ENCODE peak calls at places on chromosome 1, in five cellular contexts. O, K, A, G and Z are unnamed samples.
A peak's percentile ranks its signal among the peaks of the same experiment; 100 is the strongest.

GRCh38 chr1:31239653-31240241 is at the start of gene NKAIN1:
- DNase-seq in O (no peak), K (peak; percentile 72), A (no peak), G (peak; percentile 27), Z (no peak)

GRCh38 chr1:25664800-25665199 is 48.2 kb downstream of the MAN1C1 start:
- DNase-seq in O (no peak), K (no peak), A (no peak), G (no peak), Z (no peak)

GRCh38 chr1:204859885-204860284 is 10.8 kb upstream of the NFASC start:
- DNase-seq in O (no peak), K (peak; percentile 32), A (no peak), G (no peak), Z (peak; percentile 47)

GRCh38 chr1:30603081-30603858 is 120.1 kb downstream of the MATN1 start:
- DNase-seq in O (no peak), K (no peak), A (no peak), G (no peak), Z (no peak)

GRCh38 chr1:61606448-61607312 is 118.3 kb downstream of the TM2D1 start:
- DNase-seq in O (peak; percentile 70), K (peak; percentile 33), A (no peak), G (peak; percentile 68), Z (peak; percentile 66)

GRCh38 chr1:200334661-200335256 is 75.1 kb downstream of the ZNF281 start:
- DNase-seq in O (no peak), K (no peak), A (no peak), G (no peak), Z (no peak)

GRCh38 chr1:247270003-247270402 is 14.1 kb downstream of the VN1R5 start:
- DNase-seq in O (no peak), K (no peak), A (no peak), G (no peak), Z (no peak)

GRCh38 chr1:119045091-119045746 is 57.1 kb upstream of the TBX15 start:
- DNase-seq in O (no peak), K (no peak), A (no peak), G (no peak), Z (no peak)

GRCh38 chr1:15469836-15470495 is 5.9 kb upstream of the CELA2B start:
- DNase-seq in O (no peak), K (no peak), A (no peak), G (no peak), Z (no peak)

GRCh38 chr1:227797144-227797543 is 18.3 kb upstream of the PRSS38 start:
- DNase-seq in O (no peak), K (no peak), A (no peak), G (no peak), Z (no peak)

GRCh38 chr1:43275826-43276620 is 6.2 kb downstream of the TMEM125 start:
- DNase-seq in O (peak; percentile 3), K (no peak), A (no peak), G (no peak), Z (no peak)

GRCh38 chr1:163799190-163799805 is 477.5 kb downstream of the NUF2 start:
- DNase-seq in O (no peak), K (no peak), A (no peak), G (no peak), Z (no peak)
- H3K27ac ChIP-seq in O (no peak overlapping the region), K (no peak overlapping the region), A (no peak overlapping the region), G (no peak overlapping the region), Z (no peak overlapping the region)

DNA sequence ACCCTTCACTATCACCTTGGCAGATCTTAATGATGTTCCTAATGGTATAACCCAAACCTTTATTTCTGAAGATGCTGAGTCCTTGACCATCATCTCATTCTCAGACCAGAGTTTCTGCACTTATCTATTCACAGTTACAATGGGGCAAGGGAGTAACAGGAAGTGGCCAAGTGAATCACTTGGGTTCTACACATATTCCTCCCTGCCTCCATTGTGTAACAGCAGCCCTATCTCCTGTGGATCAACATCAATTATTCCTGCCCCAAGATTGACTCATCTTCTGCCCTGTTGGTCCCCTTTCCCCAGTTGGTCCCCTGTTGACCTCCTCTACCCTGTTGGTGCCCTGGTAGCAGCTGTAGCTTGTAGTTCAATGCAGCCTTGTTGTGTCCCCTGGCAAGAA is 10.3 kb upstream of the S100A7 start:
- DNase-seq in O (no peak), K (no peak), A (no peak), G (no peak), Z (no peak)
- H3K4me3 ChIP-seq in O (no peak overlapping the region), K (no peak overlapping the region), A (no peak overlapping the region), G (no peak overlapping the region), Z (no peak overlapping the region)

DNA sequence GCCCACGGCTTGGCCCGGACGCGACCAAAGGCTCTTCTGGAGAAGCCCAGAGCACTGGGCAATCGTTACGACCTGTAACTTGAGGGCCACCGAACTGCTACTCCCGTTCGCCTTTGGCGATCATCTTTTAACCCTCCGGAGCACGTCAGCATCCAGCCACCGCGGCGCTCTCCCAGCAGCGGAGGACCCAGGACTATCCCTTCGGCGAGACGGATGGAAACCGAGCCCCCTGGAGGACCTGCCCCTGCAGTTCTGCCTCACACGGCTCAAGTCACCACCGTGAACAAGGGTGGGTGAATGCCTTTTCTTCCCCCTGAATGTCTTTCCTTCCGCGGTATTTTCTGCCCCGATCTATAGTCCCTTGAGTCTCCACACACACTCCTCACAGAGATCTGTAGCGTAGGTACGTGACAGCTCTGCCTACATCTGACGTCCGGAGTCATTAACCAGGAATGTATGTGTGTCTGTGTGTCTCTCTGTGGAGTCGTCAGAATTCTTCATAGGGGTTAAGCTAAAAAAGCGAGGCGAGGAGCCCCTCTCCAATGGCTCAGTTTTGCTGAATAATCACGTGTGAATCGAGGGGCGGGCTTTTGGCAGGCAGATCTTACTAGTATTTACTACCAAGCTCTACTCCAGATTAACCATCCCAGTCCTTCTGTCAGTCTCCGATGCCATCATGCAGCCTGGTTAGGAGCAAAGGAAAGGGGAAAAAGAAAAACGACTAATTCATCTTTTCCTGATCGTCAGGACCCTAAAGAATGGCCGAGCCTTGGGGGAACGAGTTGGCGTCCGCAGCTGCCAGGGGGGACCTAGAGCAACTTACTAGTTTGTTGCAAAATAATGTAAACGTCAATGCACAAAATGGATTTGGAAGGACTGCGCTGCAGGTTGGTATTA is at the start of gene CDKN2C:
- DNase-seq in O (peak; percentile 65), K (peak; percentile 83), A (no peak), G (peak; percentile 79), Z (peak; percentile 90)
- TF ChIP-seq POLR2A in O (peak; percentile 42), K (no peak), A (no peak), G (no peak), Z (peak; percentile 32)

DNA sequence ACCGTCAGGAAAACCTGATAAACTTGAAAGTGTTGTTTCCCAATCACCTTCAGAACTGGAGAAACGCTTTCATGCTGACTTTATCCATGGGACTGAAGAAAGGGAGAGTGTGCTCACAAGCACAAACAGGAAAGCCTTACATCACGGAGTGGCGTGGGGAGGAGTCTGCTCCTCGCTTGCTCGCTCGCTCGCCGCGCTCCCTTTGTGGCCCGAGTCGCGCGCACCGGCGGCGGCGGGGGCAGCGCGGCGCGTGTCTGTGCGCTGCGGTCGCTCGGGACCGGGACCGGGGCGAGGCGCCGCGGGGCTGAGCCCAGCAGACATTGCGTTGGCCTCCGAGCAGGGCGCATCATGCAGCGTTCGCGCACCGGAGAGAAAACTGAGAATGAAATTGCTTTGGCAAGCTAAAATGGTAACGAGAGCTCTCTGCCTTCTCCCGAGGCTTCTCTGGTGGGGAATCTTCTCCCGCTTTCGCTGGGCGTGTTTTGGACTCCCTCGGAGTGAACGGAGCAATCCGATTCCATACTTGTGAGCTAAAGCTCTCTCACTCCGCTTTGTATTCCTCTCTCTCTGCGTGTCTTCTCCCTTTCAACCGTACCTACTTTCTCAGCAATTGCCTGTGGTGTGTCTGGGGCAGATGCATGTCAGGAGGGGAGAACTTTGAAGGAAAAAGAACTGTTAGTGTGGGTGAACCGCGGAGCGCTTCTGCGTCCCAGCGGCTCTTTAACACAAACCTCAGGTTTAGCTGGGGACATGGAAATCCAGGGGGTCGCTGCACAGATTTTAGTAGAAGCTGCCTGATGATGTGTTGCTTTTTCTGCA is at the start of gene RGL1:
- DNase-seq in O (peak; percentile 73), K (peak; percentile 84), A (peak; percentile 25), G (peak; percentile 79), Z (peak; percentile 87)
- H3K27ac ChIP-seq in O (peak within 1 kb of the TSS; percentile 90), K (peak within 1 kb of the TSS; percentile 79), A (peak within 1 kb of the TSS; percentile 78), G (peak within 1 kb of the TSS; percentile 86), Z (peak within 1 kb of the TSS; percentile 94)